ENCODE peak calls at places on chromosomes 13 and 19, in four cellular contexts. One of them, this sample, is unnamed.

GRCh38 chr13:44307255-44307654 is 66.4 kb upstream of the SERP2 start:
- DNase-seq in NCI-H524 treated with DMSO at 0.1 percent for 48 hours: no peak
- DNase-seq in SHP77 treated with DMSO at 0.1 percent for 48 hours: no peak
- DNase-seq in kidney epithelial cell: no peak
- DNase-seq in this sample: no peak

GRCh38 chr13:42275098-42275471 is 3.1 kb downstream of the AKAP11 start:
- DNase-seq in NCI-H524 treated with DMSO at 0.1 percent for 48 hours: no peak
- DNase-seq in SHP77 treated with DMSO at 0.1 percent for 48 hours: no peak
- DNase-seq in kidney epithelial cell: no peak
- DNase-seq in this sample: no peak

GRCh38 chr19:17035842-17036424 is 9.3 kb upstream of the CPAMD8 start:
- DNase-seq in NCI-H524 treated with DMSO at 0.1 percent for 48 hours: no peak
- DNase-seq in SHP77 treated with DMSO at 0.1 percent for 48 hours: no peak
- DNase-seq in kidney epithelial cell: no peak
- DNase-seq in this sample: no peak

GRCh38 chr19:4693471-4694121 is 23.5 kb upstream of the MYDGF start:
- DNase-seq in NCI-H524 treated with DMSO at 0.1 percent for 48 hours: no peak
- DNase-seq in SHP77 treated with DMSO at 0.1 percent for 48 hours: no peak
- DNase-seq in kidney epithelial cell: no peak
- DNase-seq in this sample: no peak

GRCh38 chr19:771332-771785 is 20.4 kb downstream of the MISP start:
- DNase-seq in NCI-H524 treated with DMSO at 0.1 percent for 48 hours: no peak
- DNase-seq in SHP77 treated with DMSO at 0.1 percent for 48 hours: no peak
- DNase-seq in kidney epithelial cell: no peak
- DNase-seq in this sample: no peak

GRCh38 chr19:53538378-53539109 is 599 bp downstream of the ZNF331 start:
- DNase-seq in NCI-H524 treated with DMSO at 0.1 percent for 48 hours: no peak
- DNase-seq in SHP77 treated with DMSO at 0.1 percent for 48 hours: no peak
- DNase-seq in kidney epithelial cell: no peak
- DNase-seq in this sample: no peak

GRCh38 chr13:90445179-90445578 is 902.3 kb upstream of the MIR17HG start:
- DNase-seq in NCI-H524 treated with DMSO at 0.1 percent for 48 hours: no peak
- DNase-seq in SHP77 treated with DMSO at 0.1 percent for 48 hours: no peak
- DNase-seq in kidney epithelial cell: peak
- DNase-seq in this sample: no peak

GRCh38 chr13:50127017-50127725 is 111.9 kb downstream of the KCNRG start:
- DNase-seq in NCI-H524 treated with DMSO at 0.1 percent for 48 hours: no peak
- DNase-seq in SHP77 treated with DMSO at 0.1 percent for 48 hours: no peak
- DNase-seq in kidney epithelial cell: no peak
- DNase-seq in this sample: no peak

GRCh38 chr13:97496511-97496910 is 62.5 kb downstream of the RAP2A start:
- DNase-seq in NCI-H524 treated with DMSO at 0.1 percent for 48 hours: no peak
- DNase-seq in SHP77 treated with DMSO at 0.1 percent for 48 hours: no peak
- DNase-seq in kidney epithelial cell: no peak
- DNase-seq in this sample: no peak

GRCh38 chr19:4717191-4717965 is 6.3 kb downstream of the DPP9 start:
- DNase-seq in NCI-H524 treated with DMSO at 0.1 percent for 48 hours: no peak
- DNase-seq in SHP77 treated with DMSO at 0.1 percent for 48 hours: peak
- DNase-seq in kidney epithelial cell: peak
- DNase-seq in this sample: peak

GRCh38 chr19:55452381-55453325 is 8.8 kb downstream of the ISOC2 start:
- DNase-seq in NCI-H524 treated with DMSO at 0.1 percent for 48 hours: peak
- DNase-seq in SHP77 treated with DMSO at 0.1 percent for 48 hours: peak
- DNase-seq in kidney epithelial cell: no peak
- DNase-seq in this sample: no peak

GRCh38 chr19:46849610-46850009 is 1.0 kb downstream of the AP2S1 start:
- DNase-seq in NCI-H524 treated with DMSO at 0.1 percent for 48 hours: no peak
- DNase-seq in SHP77 treated with DMSO at 0.1 percent for 48 hours: no peak
- DNase-seq in kidney epithelial cell: no peak
- DNase-seq in this sample: no peak

GRCh38 chr13:20654156-20654555 is 49.3 kb upstream of the IL17D start:
- DNase-seq in NCI-H524 treated with DMSO at 0.1 percent for 48 hours: no peak
- DNase-seq in SHP77 treated with DMSO at 0.1 percent for 48 hours: no peak
- DNase-seq in kidney epithelial cell: no peak
- DNase-seq in this sample: no peak

GRCh38 chr13:95924389-95924994 is 128.7 kb downstream of the UGGT2 start:
- DNase-seq in NCI-H524 treated with DMSO at 0.1 percent for 48 hours: no peak
- DNase-seq in SHP77 treated with DMSO at 0.1 percent for 48 hours: no peak
- DNase-seq in kidney epithelial cell: peak
- DNase-seq in this sample: no peak

GRCh38 chr13:44050450-44051063 is 170.9 kb downstream of the LACC1 start:
- DNase-seq in NCI-H524 treated with DMSO at 0.1 percent for 48 hours: no peak
- DNase-seq in SHP77 treated with DMSO at 0.1 percent for 48 hours: no peak
- DNase-seq in kidney epithelial cell: no peak
- DNase-seq in this sample: peak

GRCh38 chr13:26185720-26186119 is 36.4 kb downstream of the RNF6 start:
- DNase-seq in NCI-H524 treated with DMSO at 0.1 percent for 48 hours: no peak
- DNase-seq in SHP77 treated with DMSO at 0.1 percent for 48 hours: no peak
- DNase-seq in kidney epithelial cell: no peak
- DNase-seq in this sample: peak

GRCh38 chr19:19109601-19110000 is 28.7 kb downstream of the TMEM161A start:
- DNase-seq in NCI-H524 treated with DMSO at 0.1 percent for 48 hours: no peak
- DNase-seq in SHP77 treated with DMSO at 0.1 percent for 48 hours: no peak
- DNase-seq in kidney epithelial cell: no peak
- DNase-seq in this sample: no peak

GRCh38 chr13:20157387-20157786 is 3.5 kb downstream of the GJA3 start:
- DNase-seq in NCI-H524 treated with DMSO at 0.1 percent for 48 hours: no peak
- DNase-seq in SHP77 treated with DMSO at 0.1 percent for 48 hours: no peak
- DNase-seq in kidney epithelial cell: no peak
- DNase-seq in this sample: no peak

GRCh38 chr13:28495586-28496564 is 947 bp upstream of the FLT1 start:
- DNase-seq in NCI-H524 treated with DMSO at 0.1 percent for 48 hours: no peak
- DNase-seq in SHP77 treated with DMSO at 0.1 percent for 48 hours: no peak
- DNase-seq in kidney epithelial cell: no peak
- DNase-seq in this sample: no peak

GRCh38 chr13:74768521-74769090 is 634.4 kb upstream of the KLF12 start:
- DNase-seq in NCI-H524 treated with DMSO at 0.1 percent for 48 hours: no peak
- DNase-seq in SHP77 treated with DMSO at 0.1 percent for 48 hours: no peak
- DNase-seq in kidney epithelial cell: no peak
- DNase-seq in this sample: no peak

GRCh38 chr13:113920606-113921306 is 53.1 kb downstream of the C13orf46 start:
- DNase-seq in NCI-H524 treated with DMSO at 0.1 percent for 48 hours: no peak
- DNase-seq in SHP77 treated with DMSO at 0.1 percent for 48 hours: no peak
- DNase-seq in kidney epithelial cell: no peak
- DNase-seq in this sample: no peak

GRCh38 chr13:94433055-94433947 is 46.2 kb downstream of the DCT start:
- DNase-seq in NCI-H524 treated with DMSO at 0.1 percent for 48 hours: peak
- DNase-seq in SHP77 treated with DMSO at 0.1 percent for 48 hours: no peak
- DNase-seq in kidney epithelial cell: no peak
- DNase-seq in this sample: peak

GRCh38 chr19:16588824-16589577 is 16.8 kb upstream of the SLC35E1 start:
- DNase-seq in NCI-H524 treated with DMSO at 0.1 percent for 48 hours: no peak
- DNase-seq in SHP77 treated with DMSO at 0.1 percent for 48 hours: no peak
- DNase-seq in kidney epithelial cell: no peak
- DNase-seq in this sample: no peak

GRCh38 chr13:18971576-18972219 is 209.9 kb downstream of the TUBA3C start:
- DNase-seq in NCI-H524 treated with DMSO at 0.1 percent for 48 hours: no peak
- DNase-seq in SHP77 treated with DMSO at 0.1 percent for 48 hours: no peak
- DNase-seq in kidney epithelial cell: no peak
- DNase-seq in this sample: no peak

GRCh38 chr19:54916822-54917221 is 10.9 kb downstream of the NCR1 start:
- DNase-seq in NCI-H524 treated with DMSO at 0.1 percent for 48 hours: no peak
- DNase-seq in SHP77 treated with DMSO at 0.1 percent for 48 hours: no peak
- DNase-seq in kidney epithelial cell: no peak
- DNase-seq in this sample: no peak

GRCh38 chr13:59829690-59830089 is 334.0 kb downstream of the DIAPH3 start:
- DNase-seq in NCI-H524 treated with DMSO at 0.1 percent for 48 hours: no peak
- DNase-seq in SHP77 treated with DMSO at 0.1 percent for 48 hours: no peak
- DNase-seq in kidney epithelial cell: no peak
- DNase-seq in this sample: no peak

GRCh38 chr13:103282571-103283450 is 216.6 kb upstream of the SLC10A2 start:
- DNase-seq in NCI-H524 treated with DMSO at 0.1 percent for 48 hours: no peak
- DNase-seq in SHP77 treated with DMSO at 0.1 percent for 48 hours: no peak
- DNase-seq in kidney epithelial cell: peak
- DNase-seq in this sample: no peak

GRCh38 chr13:21703846-21704245 is 33.0 kb downstream of the FGF9 start:
- DNase-seq in NCI-H524 treated with DMSO at 0.1 percent for 48 hours: no peak
- DNase-seq in SHP77 treated with DMSO at 0.1 percent for 48 hours: peak
- DNase-seq in kidney epithelial cell: no peak
- DNase-seq in this sample: peak

GRCh38 chr19:29635963-29636362 is 29.3 kb upstream of the PLEKHF1 start:
- DNase-seq in NCI-H524 treated with DMSO at 0.1 percent for 48 hours: no peak
- DNase-seq in SHP77 treated with DMSO at 0.1 percent for 48 hours: no peak
- DNase-seq in kidney epithelial cell: no peak
- DNase-seq in this sample: no peak

GRCh38 chr13:112444001-112444311 is 67.8 kb downstream of the SPACA7 start:
- DNase-seq in NCI-H524 treated with DMSO at 0.1 percent for 48 hours: no peak
- DNase-seq in SHP77 treated with DMSO at 0.1 percent for 48 hours: peak
- DNase-seq in kidney epithelial cell: no peak
- DNase-seq in this sample: peak